ENCODE peak calls at places on chromosomes 11 and 22, in nine cellular contexts. W is A549, N is tibial nerve, J is lung, M is GM23248, D is mucosa of descending colon, A is right cardiac atrium, L is fibroblast of the aortic adventitia, R is lower leg skin. C is an unnamed sample.

GRCh38 chr11:95045791-95046190 is 3.4 kb upstream of the KDM4F start:
- DNase-seq in J (no peak), L (no peak), N (no peak), A (no peak), M (no peak), R (no peak), D (no peak), W (no peak), C (no peak)

GRCh38 chr11:75301131-75301530 is 50.3 kb downstream of the ARRB1 start:
- DNase-seq in J (peak), N (no peak), L (no peak), W (no peak), D (peak), A (no peak), M (no peak), R (no peak), C (no peak)

GRCh38 chr11:2688381-2689231 is 11.2 kb downstream of the KCNQ1OT1 start:
- DNase-seq in M (no peak), J (no peak), L (no peak), D (no peak), N (no peak), A (no peak), R (no peak), W (no peak), C (no peak)

GRCh38 chr22:49970528-49971231 is 10.1 kb downstream of the PIM3 start:
- DNase-seq in J (peak), D (peak), A (peak), W (peak), N (peak), L (peak), R (peak), M (peak), C (peak)

GRCh38 chr11:10818594-10818993 is 9.9 kb upstream of the EIF4G2 start:
- DNase-seq in M (peak), J (no peak), R (no peak), A (no peak), L (no peak), N (no peak), D (no peak), W (no peak), C (no peak)

GRCh38 chr11:120549346-120549745 is 37.8 kb downstream of the GRIK4 start:
- DNase-seq in A (no peak), J (no peak), N (no peak), M (no peak), D (no peak), L (no peak), R (no peak), W (no peak), C (no peak)

GRCh38 chr11:129223701-129224149 is 31.6 kb upstream of the ARHGAP32 start:
- DNase-seq in W (no peak), N (no peak), L (peak), M (peak), D (no peak), A (no peak), R (no peak), J (no peak), C (no peak)

GRCh38 chr11:88117281-88117858 is 57.9 kb downstream of the RAB38 start:
- DNase-seq in M (no peak), A (no peak), R (no peak), W (no peak), N (no peak), D (no peak), L (no peak), J (no peak), C (no peak)

GRCh38 chr11:76524919-76525318 is 80.1 kb downstream of the EMSY start:
- DNase-seq in M (peak), L (peak), A (no peak), W (no peak), R (peak), D (no peak), N (no peak), J (peak), C (peak)

GRCh38 chr11:70468256-70469230 is 70.2 kb downstream of the CTTN start:
- DNase-seq in R (no peak), L (peak), A (no peak), W (no peak), J (no peak), M (no peak), N (no peak), D (no peak), C (no peak)

GRCh38 chr22:48753752-48754517 is 1073.7 kb downstream of the BRD1 start:
- DNase-seq in A (no peak), N (no peak), W (no peak), L (no peak), R (no peak), D (no peak), J (peak), M (no peak), C (peak)

GRCh38 chr11:85815186-85815911 is 4.4 kb upstream of the SYTL2 start:
- DNase-seq in L (peak), N (no peak), W (no peak), J (no peak), D (no peak), R (no peak), M (peak), A (no peak), C (no peak)

GRCh38 chr11:77091146-77091940 is 11.3 kb upstream of the OMP start:
- DNase-seq in N (peak), L (peak), A (peak), R (peak), W (peak), D (peak), M (peak), J (peak), C (peak)

GRCh38 chr11:69009441-69010211 is 3.4 kb downstream of the MRGPRF start:
- DNase-seq in A (no peak), W (no peak), N (no peak), R (no peak), M (peak), D (no peak), L (no peak), J (no peak), C (no peak)

GRCh38 chr11:74311352-74311926 is at the start of gene P4HA3:
- DNase-seq in N (peak), A (peak), R (no peak), L (peak), J (peak), D (peak), W (peak), M (peak), C (no peak)

GRCh38 chr11:130876100-130876499 is 40.2 kb downstream of the SNX19 start:
- DNase-seq in R (no peak), N (no peak), D (no peak), A (no peak), J (no peak), W (no peak), M (no peak), L (no peak), C (no peak)

GRCh38 chr22:20979243-20979809 is 2.8 kb upstream of the LZTR1 start:
- DNase-seq in M (peak), W (no peak), R (peak), D (peak), L (peak), N (no peak), A (peak), J (peak), C (no peak)

GRCh38 chr11:126147268-126148111 is 64.0 kb downstream of the RPUSD4 start:
- DNase-seq in R (no peak), J (no peak), A (no peak), L (no peak), D (no peak), W (no peak), M (no peak), N (no peak), C (no peak)

GRCh38 chr11:78418584-78419211 is 1.1 kb upstream of the GAB2 start:
- DNase-seq in N (no peak), R (no peak), A (no peak), J (no peak), D (no peak), W (no peak), M (peak), L (no peak), C (no peak)

GRCh38 chr11:120169981-120170698 is 32.2 kb upstream of the TRIM29 start:
- DNase-seq in N (no peak), W (no peak), L (no peak), A (no peak), R (no peak), D (no peak), M (no peak), J (no peak), C (peak)

GRCh38 chr22:35230839-35231584 is 26.3 kb upstream of the HMGXB4 start:
- DNase-seq in D (no peak), L (no peak), M (no peak), W (no peak), N (no peak), R (no peak), J (no peak), A (no peak), C (no peak)

GRCh38 chr11:122743949-122744876 is 88.7 kb downstream of the UBASH3B start:
- DNase-seq in L (no peak), W (no peak), M (no peak), D (peak), A (no peak), R (peak), N (peak), J (no peak), C (no peak)

GRCh38 chr11:123995119-123995518 is at the start of gene OR10G6:
- DNase-seq in J (no peak), W (no peak), A (no peak), N (no peak), R (no peak), M (no peak), D (no peak), L (no peak), C (no peak)

GRCh38 chr11:9276571-9276970 is 11.4 kb upstream of the DENND5A start:
- DNase-seq in N (no peak), M (no peak), J (no peak), W (no peak), D (no peak), L (no peak), A (no peak), R (no peak), C (no peak)

GRCh38 chr11:73237471-73238290 is 19.6 kb downstream of the P2RY2 start:
- DNase-seq in M (peak), L (peak), W (no peak), N (no peak), D (no peak), R (no peak), J (no peak), A (peak), C (no peak)

GRCh38 chr11:78657441-78657840 is 82.8 kb upstream of the NARS2 start:
- DNase-seq in W (no peak), R (no peak), M (no peak), A (no peak), L (no peak), N (no peak), D (no peak), J (no peak), C (no peak)

GRCh38 chr11:34840736-34841386 is 75.3 kb downstream of the APIP start:
- DNase-seq in R (no peak), D (no peak), M (peak), W (no peak), L (no peak), A (no peak), N (no peak), J (peak), C (no peak)

GRCh38 chr22:49176956-49177355 is 650.7 kb downstream of the BRD1 start:
- DNase-seq in L (no peak), R (no peak), D (no peak), J (no peak), N (no peak), M (no peak), A (no peak), W (no peak), C (no peak)

GRCh38 chr11:46560300-46561025 is 33.4 kb downstream of the AMBRA1 start:
- DNase-seq in R (no peak), D (no peak), A (no peak), M (peak), W (no peak), N (no peak), J (no peak), L (peak), C (no peak)
- H3K4me3 ChIP-seq in R (no peak), D (no peak), A (peak), M (peak), W (peak), N (peak), J (no peak), L (peak), C (no peak)

DNA sequence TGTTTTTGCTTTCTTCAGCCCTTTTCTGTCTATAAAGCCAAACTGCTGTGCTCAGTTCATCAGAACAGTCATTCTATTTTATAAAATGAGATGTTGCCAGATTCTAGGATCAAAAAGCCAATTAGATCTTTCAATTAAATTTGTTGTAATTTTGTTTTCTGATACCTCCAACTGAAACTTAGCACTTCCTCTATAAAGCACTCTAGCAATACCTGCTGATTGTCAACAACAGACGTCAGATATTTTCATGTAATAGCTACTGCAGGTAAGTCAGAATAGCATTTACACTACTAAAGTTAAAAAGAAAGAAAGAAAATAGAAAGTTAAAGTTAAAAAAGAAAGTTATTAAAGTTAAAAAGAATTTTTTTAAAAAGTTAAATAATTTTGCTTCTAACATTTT is 19.6 kb downstream of the RRAS2 start:
- DNase-seq in R (no peak), W (no peak), M (no peak), J (no peak), L (no peak), N (no peak), D (no peak), A (no peak), C (no peak)
- H3K4me3 ChIP-seq in R (no peak), W (no peak), M (no peak), J (no peak), L (no peak), N (no peak), D (no peak), A (no peak), C (no peak)

DNA sequence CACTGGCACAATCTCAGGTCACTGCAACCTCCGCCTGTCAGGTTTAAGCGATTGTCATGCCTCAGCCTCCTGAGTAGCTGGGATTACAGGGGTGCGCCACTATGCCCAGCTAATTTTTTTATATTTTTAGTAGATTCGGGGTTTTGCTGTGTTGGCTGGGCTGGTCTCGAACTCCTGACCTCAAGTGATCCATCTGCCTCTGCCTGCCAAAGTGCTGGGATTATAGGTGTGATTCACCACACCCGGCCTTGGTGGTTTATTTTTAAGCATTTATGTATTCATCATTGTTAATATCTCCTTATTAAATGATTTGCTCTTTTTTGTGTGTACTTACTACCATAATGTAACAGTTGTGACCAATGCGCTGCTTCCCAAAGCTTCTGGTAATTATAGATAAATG is 171.7 kb downstream of the DDX10 start:
- DNase-seq in J (no peak), R (no peak), L (no peak), A (no peak), N (no peak), W (no peak), D (no peak), M (no peak), C (no peak)
- H3K4me3 ChIP-seq in J (no peak), R (no peak), L (no peak), A (no peak), N (no peak), W (no peak), D (no peak), M (no peak), C (no peak)

GRCh38 chr11:114298701-114299090 is 2.5 kb downstream of the NNMT start:
- DNase-seq in R (no peak), N (no peak), D (no peak), A (no peak), M (peak), W (no peak), J (no peak), L (peak), C (no peak)
- H3K4me3 ChIP-seq in R (peak), N (peak), D (no peak), A (peak), M (peak), W (peak), J (peak), L (peak), C (peak)